ENCODE peak calls at places on chromosomes 5 and 9, in six cellular contexts. One of them, this sample, is unnamed.
A peak's percentile ranks its signal among the peaks of the same experiment; 100 is the strongest.

GRCh38 chr5:61167382-61167781 is 5.1 kb upstream of the SMIM15 start:
- DNase-seq in EL: peak; percentile 41
- DNase-seq in astrocyte: peak; percentile 31
- DNase-seq in AG04450: no peak
- DNase-seq in NCI-H774: no peak
- DNase-seq in upper lobe of right lung: no peak
- DNase-seq in this sample: no peak

GRCh38 chr5:72106922-72107873 is at the start of gene MAP1B:
- DNase-seq in astrocyte: peak; percentile 68
- DNase-seq in upper lobe of right lung: no peak
- DNase-seq in AG04450: peak; percentile 24
- DNase-seq in NCI-H774: peak; percentile 74
- DNase-seq in EL: peak; percentile 81
- DNase-seq in this sample: no peak

GRCh38 chr5:110977927-110978326 is 93.6 kb upstream of the TSLP start:
- DNase-seq in astrocyte: peak; percentile 2
- DNase-seq in EL: no peak
- DNase-seq in AG04450: no peak
- DNase-seq in upper lobe of right lung: no peak
- DNase-seq in NCI-H774: no peak
- DNase-seq in this sample: no peak

GRCh38 chr5:160310910-160311295 is 1.5 kb downstream of the CCNJL start:
- DNase-seq in astrocyte: no peak
- DNase-seq in AG04450: no peak
- DNase-seq in EL: no peak
- DNase-seq in upper lobe of right lung: no peak
- DNase-seq in NCI-H774: no peak
- DNase-seq in this sample: no peak

GRCh38 chr5:136769900-136770684 is 404.7 kb upstream of the TRPC7 start:
- DNase-seq in NCI-H774: peak; percentile 48
- DNase-seq in upper lobe of right lung: peak; percentile 73
- DNase-seq in AG04450: peak; percentile 21
- DNase-seq in astrocyte: peak; percentile 29
- DNase-seq in EL: peak; percentile 83
- DNase-seq in this sample: no peak

GRCh38 chr9:121656941-121657340 is 5.5 kb downstream of the DAB2IP start:
- DNase-seq in NCI-H774: no peak
- DNase-seq in astrocyte: no peak
- DNase-seq in upper lobe of right lung: no peak
- DNase-seq in AG04450: no peak
- DNase-seq in EL: no peak
- DNase-seq in this sample: no peak

GRCh38 chr9:107755267-107755666 is 265.7 kb upstream of the KLF4 start:
- DNase-seq in astrocyte: peak; percentile 71
- DNase-seq in AG04450: no peak
- DNase-seq in upper lobe of right lung: no peak
- DNase-seq in NCI-H774: no peak
- DNase-seq in EL: peak; percentile 88
- DNase-seq in this sample: no peak

GRCh38 chr9:129052592-129052991 is 16.2 kb downstream of the MIGA2 start:
- DNase-seq in EL: no peak
- DNase-seq in AG04450: no peak
- DNase-seq in upper lobe of right lung: peak; percentile 93
- DNase-seq in NCI-H774: no peak
- DNase-seq in astrocyte: no peak
- DNase-seq in this sample: no peak

GRCh38 chr5:172870261-172870806 is 36.3 kb downstream of the ERGIC1 start:
- DNase-seq in astrocyte: peak; percentile 98
- DNase-seq in NCI-H774: no peak
- DNase-seq in EL: peak; percentile 93
- DNase-seq in AG04450: no peak
- DNase-seq in upper lobe of right lung: no peak
- DNase-seq in this sample: no peak

This sample was measured in CD8-positive, alpha-beta T cell.